ENCODE peak calls at places on chromosomes 3 and 15, in five cellular contexts. A is A549, I is fibroblast of lung, R is mesenchymal stem cell, Y is IMR-90. S is an unnamed sample.

GRCh38 chr3:138776961-138777360 is 57.8 kb downstream of the PIK3CB start:
- DNase-seq in I (no peak), Y (no peak), R (no peak), A (no peak), S (no peak)

GRCh38 chr3:105868450-105868744 is 415 bp downstream of the CBLB start:
- DNase-seq in I (peak), A (peak), R (peak), Y (peak), S (peak)

GRCh38 chr15:63553388-63553791 is 43.8 kb upstream of the FBXL22 start:
- DNase-seq in I (peak), Y (peak), R (peak), A (no peak), S (peak)

GRCh38 chr3:11954312-11954934 is 49.8 kb upstream of the SYN2 start:
- DNase-seq in Y (no peak), A (no peak), I (no peak), R (no peak), S (no peak)

GRCh38 chr3:127388412-127388811 is 100.6 kb upstream of the PRR20G start:
- DNase-seq in Y (no peak), R (no peak), A (no peak), I (no peak), S (no peak)

GRCh38 chr15:96270581-96271172 is 59.8 kb upstream of the NR2F2 start:
- DNase-seq in I (peak), A (no peak), Y (peak), R (peak), S (no peak)

GRCh38 chr15:93479679-93480078 is 390.7 kb upstream of the RGMA start:
- DNase-seq in Y (no peak), A (no peak), R (no peak), I (no peak), S (no peak)

GRCh38 chr3:195258449-195259145 is 12.4 kb downstream of the XXYLT1 start:
- DNase-seq in I (peak), Y (no peak), R (peak), A (no peak), S (peak)

GRCh38 chr15:31338879-31339557 is 12.4 kb downstream of the KLF13 start:
- DNase-seq in I (peak), R (peak), A (peak), Y (peak), S (peak)

GRCh38 chr3:24521306-24522154 is 26.9 kb upstream of the THRB start:
- DNase-seq in A (peak), Y (no peak), I (peak), R (peak), S (no peak)

GRCh38 chr3:4895848-4896247 is 83.4 kb upstream of the BHLHE40 start:
- DNase-seq in R (no peak), Y (peak), A (no peak), I (peak), S (no peak)

GRCh38 chr15:26772588-26773484 is at the start of gene GABRB3:
- DNase-seq in A (peak), R (no peak), Y (no peak), I (peak), S (peak)

GRCh38 chr3:73786346-73786807 is 161.6 kb upstream of the PDZRN3 start:
- DNase-seq in I (peak), A (no peak), Y (peak), R (peak), S (no peak)

GRCh38 chr3:59957150-59957549 is 907.3 kb upstream of the CFAP20DC start:
- DNase-seq in Y (no peak), A (no peak), I (no peak), R (no peak), S (no peak)

GRCh38 chr15:82301296-82302016 is 38.8 kb downstream of the SAXO2 start:
- DNase-seq in A (no peak), Y (no peak), I (no peak), R (no peak), S (no peak)

GRCh38 chr3:126516152-126516935 is 1.2 kb downstream of the UROC1 start:
- DNase-seq in A (no peak), R (no peak), Y (no peak), I (no peak), S (peak)

GRCh38 chr15:69065981-69066645 is 51.6 kb downstream of the NOX5 start:
- DNase-seq in I (no peak), R (no peak), A (no peak), Y (no peak), S (no peak)

GRCh38 chr3:182959474-182960350 is 20.6 kb downstream of the DCUN1D1 start:
- DNase-seq in Y (no peak), R (peak), A (no peak), I (no peak), S (peak)

GRCh38 chr3:71048948-71049347 is 534.6 kb downstream of the FOXP1 start:
- DNase-seq in R (no peak), Y (no peak), A (no peak), I (no peak), S (no peak)

GRCh38 chr3:196788509-196788908 is 48.9 kb downstream of the PAK2 start:
- DNase-seq in R (no peak), A (no peak), Y (peak), I (no peak), S (no peak)

GRCh38 chr3:119309591-119309990 is 15.4 kb downstream of the ARHGAP31 start:
- DNase-seq in I (no peak), A (no peak), R (no peak), Y (no peak), S (no peak)

GRCh38 chr15:100707229-100707628 is 104.8 kb downstream of the ASB7 start:
- DNase-seq in I (no peak), R (no peak), Y (no peak), A (no peak), S (no peak)

GRCh38 chr3:12541625-12542024 is 3.7 kb downstream of the MKRN2OS start:
- DNase-seq in R (no peak), Y (no peak), I (no peak), A (no peak), S (no peak)

GRCh38 chr15:71121442-71121841 is 6.2 kb downstream of the THSD4 start:
- DNase-seq in R (no peak), A (no peak), I (no peak), Y (no peak), S (no peak)

GRCh38 chr3:50100956-50101845 is 12.5 kb downstream of the RBM5 start:
- DNase-seq in A (no peak), I (no peak), R (no peak), Y (peak), S (no peak)

GRCh38 chr15:90028376-90028775 is 27.3 kb downstream of the ZNF710 start:
- DNase-seq in R (no peak), Y (no peak), I (no peak), A (no peak), S (no peak)
- H3K27ac ChIP-seq in R (no peak), Y (no peak), I (no peak), A (no peak), S (no peak)

DNA sequence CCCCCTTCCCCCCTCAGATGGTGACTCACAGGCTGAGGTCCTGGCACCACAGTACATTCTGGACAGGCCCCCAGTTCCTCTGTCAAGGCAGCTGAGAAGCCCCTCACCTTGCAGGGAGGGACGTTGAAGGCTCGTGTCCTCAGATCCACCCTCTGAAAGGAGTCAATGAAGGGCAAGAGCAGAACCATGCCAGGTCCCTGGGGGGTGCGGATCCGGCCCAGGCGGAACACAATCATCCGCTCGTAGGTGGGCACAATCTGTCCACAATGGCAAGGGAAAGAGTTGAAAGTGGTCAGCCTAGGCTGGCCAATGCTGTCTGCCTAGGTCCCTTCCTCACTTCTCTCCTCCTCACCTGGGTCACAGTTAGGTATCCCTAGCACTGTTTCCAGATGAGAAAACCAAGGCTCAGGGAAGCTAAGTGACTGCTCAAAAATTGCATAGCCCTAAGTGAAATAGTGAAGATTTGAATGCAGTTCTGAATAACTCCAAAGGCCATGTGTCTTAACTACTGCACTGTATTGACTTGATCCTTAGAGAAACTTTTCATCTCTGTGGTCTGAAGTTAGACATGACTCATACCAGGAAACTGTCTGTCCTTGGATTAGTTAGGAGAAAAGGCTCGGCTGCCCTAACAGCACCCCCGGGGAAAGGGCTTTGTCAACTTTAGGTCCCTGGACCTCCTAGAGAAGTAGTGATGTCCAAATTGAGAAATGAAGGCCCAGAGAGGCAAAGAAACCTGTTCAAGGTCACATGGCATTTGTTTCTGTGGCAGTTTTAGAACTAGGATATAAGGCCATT is 2.9 kb downstream of the STOML1 start:
- DNase-seq in I (peak), R (peak), A (no peak), Y (peak), S (peak)
- H3K4me2 ChIP-seq in I (peak), R (no peak), A (peak), Y (peak), S (peak)

DNA sequence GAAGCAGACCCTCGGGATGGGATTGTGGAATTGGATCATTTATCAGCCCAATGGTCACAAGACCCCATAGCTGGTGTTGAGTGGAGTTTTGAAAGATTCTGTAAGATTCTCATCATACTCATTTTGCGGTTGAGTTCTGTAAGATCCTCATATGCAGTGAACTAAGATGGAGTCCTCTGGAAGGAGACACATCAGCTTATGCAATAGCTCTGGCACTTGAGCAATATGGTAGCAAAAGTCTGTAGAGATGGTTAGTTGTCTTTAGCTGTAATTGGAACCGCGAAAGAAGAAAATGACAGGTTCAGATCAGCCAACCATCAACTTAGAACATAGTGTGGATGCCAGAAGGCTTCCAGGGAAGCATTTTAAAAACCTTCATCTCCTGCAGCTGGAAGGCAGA is 184.5 kb upstream of the TSC22D2 start:
- DNase-seq in Y (no peak), R (no peak), A (no peak), I (no peak), S (no peak)
- H3K27ac ChIP-seq in Y (no peak), R (no peak), A (no peak), I (no peak), S (no peak)

GRCh38 chr3:194150252-194150934 is 14.4 kb downstream of the HES1 start:
- DNase-seq in R (no peak), A (no peak), Y (no peak), I (no peak), S (no peak)
- H3K4me2 ChIP-seq in R (no peak), A (peak), Y (no peak), I (no peak), S (no peak)

GRCh38 chr15:40339621-40339945 is 1.2 kb downstream of the CCDC9B start:
- DNase-seq in Y (no peak), A (no peak), R (no peak), I (no peak), S (peak)

GRCh38 chr15:40338041-40338657 is 2.6 kb downstream of the CCDC9B start:
- DNase-seq in A (peak), I (peak), Y (peak), R (peak), S (peak)

GRCh38 chr15:40340038-40340739 is 550 bp downstream of the CCDC9B start:
- DNase-seq in A (no peak), I (peak), Y (peak), R (peak), S (peak)

GRCh38 chr15:40337597-40337996 is 3.1 kb downstream of the CCDC9B start:
- DNase-seq in A (no peak), R (no peak), I (no peak), Y (no peak), S (no peak)

DNA sequence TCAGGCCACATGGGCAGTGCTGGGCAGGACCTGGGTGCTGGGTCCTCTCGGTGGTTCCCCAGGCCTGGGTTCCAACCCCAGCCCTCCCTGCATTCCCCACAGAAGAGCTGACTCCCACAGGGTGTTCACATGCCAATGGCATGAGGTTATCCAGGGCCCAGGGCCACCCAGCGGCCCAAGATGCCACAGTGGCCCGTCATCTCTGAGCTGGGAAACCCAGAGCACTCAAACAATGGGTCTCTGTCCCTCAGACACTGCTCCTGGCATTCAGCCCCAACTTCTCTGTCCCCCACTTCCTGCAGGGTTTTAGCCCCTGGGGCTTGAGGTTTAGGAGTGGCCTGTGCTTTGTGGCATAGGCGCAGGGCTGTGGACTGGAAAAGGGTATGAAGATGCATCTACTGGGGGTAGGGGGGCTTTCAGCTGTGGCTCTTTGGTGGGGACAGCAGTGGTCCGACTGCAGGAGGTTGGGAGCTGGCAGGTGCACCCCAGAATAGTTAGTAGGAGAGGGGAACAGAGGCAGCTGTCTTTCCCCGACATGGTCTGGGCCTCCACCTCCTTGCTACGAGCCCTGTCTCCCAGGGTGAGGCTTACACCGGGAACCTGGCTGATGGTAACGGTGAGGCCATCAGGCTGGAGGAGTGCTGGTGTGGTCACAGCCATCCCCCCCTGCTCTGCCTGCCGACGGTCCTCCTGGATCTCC is 1.7 kb downstream of the CCDC9B start:
- DNase-seq in I (peak), R (peak), A (peak), Y (peak), S (peak)
- H3K27ac ChIP-seq in I (peak), R (peak), A (peak), Y (peak), S (peak)

GRCh38 chr3:168093790-168094189 is 1.9 kb downstream of the GOLIM4 start:
- DNase-seq in Y (no peak), R (no peak), I (peak), A (no peak), S (no peak)

GRCh38 chr3:168090306-168091085 is 5.2 kb downstream of the GOLIM4 start:
- DNase-seq in A (no peak), R (no peak), I (no peak), Y (peak), S (no peak)

GRCh38 chr3:168093229-168093628 is 2.5 kb downstream of the GOLIM4 start:
- DNase-seq in I (no peak), A (no peak), Y (no peak), R (no peak), S (peak)

GRCh38 chr3:168091299-168091852 is 4.3 kb downstream of the GOLIM4 start:
- DNase-seq in A (no peak), Y (no peak), I (no peak), R (no peak), S (peak)

DNA sequence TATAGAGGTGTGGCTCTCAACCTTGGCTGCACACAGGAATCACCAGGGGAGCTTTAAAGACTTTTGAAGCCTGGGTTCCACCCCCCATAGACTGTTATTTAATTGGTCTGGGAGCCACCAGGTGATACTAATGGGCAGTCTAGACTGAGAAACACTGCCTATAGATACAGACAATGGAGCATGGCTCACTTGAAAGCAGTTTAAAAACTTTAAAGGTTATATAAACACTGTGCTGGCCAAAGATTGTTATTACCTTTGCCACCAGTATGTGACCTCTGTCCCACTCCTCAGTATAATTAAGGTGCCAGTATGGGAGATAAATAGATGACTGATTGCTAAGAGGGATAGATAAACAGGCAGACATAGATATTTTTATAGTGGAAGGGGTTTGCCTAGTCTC is 3.8 kb downstream of the GOLIM4 start:
- DNase-seq in I (no peak), A (no peak), Y (no peak), R (no peak), S (no peak)
- H3K4me2 ChIP-seq in I (peak), A (peak), Y (peak), R (no peak), S (peak)

GRCh38 chr15:49830411-49830810 is 209.6 kb downstream of the DTWD1 start:
- DNase-seq in Y (peak), A (no peak), I (no peak), R (peak), S (no peak)

GRCh38 chr15:49823987-49824538 is 203.2 kb downstream of the DTWD1 start:
- DNase-seq in R (no peak), A (no peak), I (no peak), Y (peak), S (peak)

GRCh38 chr15:49827311-49827710 is 206.5 kb downstream of the DTWD1 start:
- DNase-seq in A (no peak), R (no peak), Y (no peak), I (no peak), S (no peak)

GRCh38 chr15:49824700-49825099 is 203.9 kb downstream of the DTWD1 start:
- DNase-seq in R (no peak), A (no peak), Y (no peak), I (no peak), S (no peak)

DNA sequence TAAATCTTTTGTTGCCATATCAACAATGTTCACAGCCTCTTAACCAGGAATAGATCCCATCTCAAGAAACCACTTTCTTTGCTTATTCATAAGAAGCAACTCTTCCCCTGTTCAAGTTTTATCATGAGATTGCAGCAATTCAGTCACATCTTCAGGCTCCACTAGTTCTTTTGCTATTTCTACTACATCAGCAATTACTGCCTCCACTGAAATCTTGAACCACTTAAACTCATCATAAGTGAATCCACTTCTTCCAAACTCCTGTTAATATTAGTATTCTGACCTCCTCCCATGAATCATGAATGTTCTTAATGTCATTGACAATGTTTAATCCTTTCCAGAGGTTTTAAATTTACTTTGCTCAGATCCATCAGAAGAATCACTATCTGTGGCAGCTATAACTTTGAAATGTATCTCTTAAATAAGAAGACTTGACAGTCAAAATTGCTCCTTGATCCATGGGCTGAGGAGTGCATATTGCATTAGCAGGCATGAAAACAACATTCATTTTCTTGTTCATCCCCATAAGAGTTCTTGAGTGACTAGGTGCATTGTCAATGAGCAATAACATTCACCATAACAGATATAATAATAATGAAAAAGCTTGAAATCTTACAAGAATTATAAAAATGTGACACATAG is 205.9 kb downstream of the DTWD1 start:
- DNase-seq in A (no peak), I (no peak), R (no peak), Y (no peak), S (no peak)
- H3K27ac ChIP-seq in A (no peak), I (no peak), R (no peak), Y (no peak), S (no peak)